ENCODE peak calls at places on chromosomes 2 and 18, in six cellular contexts. G is HepG2, A is H1, L is K562, O is SK-N-SH, Z is GM12878. I is an unnamed sample.

GRCh38 chr2:30367232-30368070 is 79.6 kb upstream of the LCLAT1 start:
- DNase-seq in Z (no peak), L (no peak), G (no peak), O (no peak), A (no peak), I (no peak)

GRCh38 chr18:22826726-22827125 is 106.4 kb upstream of the RBBP8 start:
- DNase-seq in A (no peak), O (no peak), G (no peak), Z (no peak), L (no peak), I (peak)

GRCh38 chr2:26952374-26952773 is 18.1 kb upstream of the MAPRE3 start:
- DNase-seq in G (no peak), Z (no peak), L (no peak), A (no peak), O (no peak), I (no peak)

GRCh38 chr2:71471276-71471675 is 17.9 kb downstream of the DYSF start:
- DNase-seq in Z (no peak), L (no peak), G (no peak), O (no peak), A (no peak), I (no peak)

GRCh38 chr2:216710531-216711282 is 15.4 kb upstream of the IGFBP5 start:
- DNase-seq in G (no peak), A (no peak), L (no peak), Z (no peak), O (no peak), I (no peak)

GRCh38 chr2:163735692-163736432 is at the start of gene FIGN:
- DNase-seq in L (peak), Z (no peak), G (peak), O (peak), A (peak), I (no peak)

GRCh38 chr2:102604754-102605153 is 14.6 kb upstream of the SLC9A2 start:
- DNase-seq in Z (no peak), O (no peak), G (no peak), L (no peak), A (no peak), I (peak)

GRCh38 chr2:170038734-170039133 is 139.2 kb upstream of the MYO3B start:
- DNase-seq in L (no peak), Z (no peak), G (no peak), A (no peak), O (no peak), I (no peak)

GRCh38 chr2:157302492-157303099 is 23.0 kb downstream of the ERMN start:
- DNase-seq in A (no peak), G (peak), O (peak), L (peak), Z (peak), I (peak)

GRCh38 chr18:12811191-12811950 is 72.7 kb downstream of the PTPN2 start:
- DNase-seq in Z (no peak), G (no peak), L (no peak), O (no peak), A (no peak), I (no peak)
- TF ChIP-seq GABPA in Z (no peak), G (no peak), L (no peak), O (no peak), A (no peak), I (no peak)

GRCh38 chr18:48902023-48902855 is 48.5 kb downstream of the SMAD7 start:
- DNase-seq in A (no peak), G (peak), L (peak), O (peak), Z (no peak), I (peak)
- TF ChIP-seq GABPA in A (no peak), G (peak), L (no peak), O (peak), Z (no peak), I (no peak)

GRCh38 chr2:237300755-237301154 is 113.2 kb downstream of the COL6A3 start:
- DNase-seq in Z (no peak), L (no peak), O (no peak), A (no peak), G (no peak), I (no peak)
- TF ChIP-seq GABPA in Z (no peak), L (no peak), O (no peak), A (no peak), G (no peak), I (no peak)

GRCh38 chr2:10398496-10398895 is 49.6 kb downstream of the ODC1 start:
- DNase-seq in A (no peak), O (no peak), G (no peak), Z (no peak), L (no peak), I (peak)
- TF ChIP-seq GABPA in A (no peak), O (no peak), G (no peak), Z (no peak), L (no peak), I (no peak)

GRCh38 chr2:174974131-174974530 is 31.1 kb downstream of the CHN1 start:
- DNase-seq in Z (no peak), G (no peak), L (no peak), O (no peak), A (no peak), I (no peak)

GRCh38 chr2:174969091-174969734 is 36.0 kb downstream of the CHN1 start:
- DNase-seq in A (no peak), L (no peak), Z (no peak), G (no peak), O (no peak), I (no peak)

GRCh38 chr2:174972924-174973323 is 32.3 kb downstream of the CHN1 start:
- DNase-seq in G (no peak), L (no peak), A (no peak), O (no peak), Z (no peak), I (no peak)

GRCh38 chr2:174970092-174970491 is 35.1 kb downstream of the CHN1 start:
- DNase-seq in L (no peak), O (no peak), G (no peak), A (no peak), Z (no peak), I (no peak)

DNA sequence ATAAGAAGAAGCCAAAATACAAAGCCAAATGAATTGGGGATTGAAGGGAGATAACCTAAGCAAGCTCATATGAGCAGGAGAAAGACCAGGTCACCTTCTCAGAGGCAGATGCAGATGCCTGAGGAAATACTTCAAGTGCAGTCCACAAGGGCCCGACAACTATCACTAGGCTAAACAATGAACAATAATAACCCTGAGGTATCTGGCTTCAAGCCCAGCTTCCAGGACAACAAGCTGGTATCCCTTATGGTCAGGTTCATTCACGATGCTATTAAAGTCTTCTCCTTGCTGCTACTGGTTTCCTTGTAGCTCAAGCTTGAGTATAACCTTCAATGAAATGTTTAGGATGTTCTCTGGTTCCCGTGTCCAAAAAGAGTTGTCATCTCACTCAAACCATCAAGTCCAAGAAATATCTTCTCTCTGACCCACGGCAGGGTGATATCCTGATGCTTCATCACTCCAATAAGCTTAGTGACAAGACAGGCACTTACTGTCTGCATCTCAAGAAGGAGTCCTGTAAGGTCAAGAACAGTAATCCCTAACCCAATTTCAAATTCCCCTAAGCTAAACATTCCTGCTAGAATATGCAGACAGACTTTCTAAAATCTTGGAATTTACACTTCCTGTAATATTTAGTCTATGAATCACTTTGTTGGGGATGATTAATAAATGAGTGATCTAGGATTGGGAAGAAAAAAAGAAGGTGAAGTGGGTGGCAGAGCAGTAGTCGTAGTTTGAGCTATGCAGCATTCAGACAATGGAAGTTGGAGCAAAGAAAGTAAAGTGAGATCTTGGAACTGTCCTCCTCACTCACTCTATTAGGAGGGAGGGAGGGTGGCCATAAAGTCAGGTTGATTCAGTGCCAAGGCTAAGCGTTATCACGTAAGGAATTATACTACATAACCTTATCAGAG is 33.1 kb downstream of the CHN1 start:
- DNase-seq in G (no peak), O (peak), A (no peak), Z (no peak), L (no peak), I (no peak)
- TF ChIP-seq GABPA in G (no peak), O (no peak), A (no peak), Z (no peak), L (no peak), I (no peak)

GRCh38 chr2:161019311-161019710 is 140.9 kb upstream of the TANK start:
- DNase-seq in Z (no peak), L (no peak), G (no peak), A (no peak), O (no peak), I (no peak)
- TF ChIP-seq GABPA in Z (no peak), L (no peak), G (no peak), A (no peak), O (no peak), I (no peak)

GRCh38 chr2:215421859-215422461 is 13.9 kb downstream of the FN1 start:
- DNase-seq in O (no peak), A (no peak), Z (no peak), G (no peak), L (peak), I (no peak)

GRCh38 chr2:215425021-215425782 is 10.7 kb downstream of the FN1 start:
- DNase-seq in A (no peak), L (no peak), G (no peak), O (no peak), Z (no peak), I (no peak)

GRCh38 chr2:215422676-215423075 is 13.2 kb downstream of the FN1 start:
- DNase-seq in G (no peak), Z (no peak), A (no peak), O (no peak), L (no peak), I (no peak)

GRCh38 chr2:215423928-215424540 is 11.8 kb downstream of the FN1 start:
- DNase-seq in G (no peak), A (no peak), O (no peak), L (no peak), Z (no peak), I (no peak)

GRCh38 chr2:215423234-215423633 is 12.6 kb downstream of the FN1 start:
- DNase-seq in Z (no peak), L (no peak), O (no peak), A (no peak), G (no peak), I (no peak)
- TF ChIP-seq GABPA in Z (no peak), L (no peak), O (no peak), A (no peak), G (no peak), I (no peak)

GRCh38 chr18:35533916-35534315 is 36.2 kb upstream of the INO80C start:
- DNase-seq in A (no peak), O (no peak), L (no peak), G (no peak), Z (no peak), I (no peak)

GRCh38 chr18:35535297-35535696 is 37.5 kb upstream of the INO80C start:
- DNase-seq in O (no peak), Z (no peak), L (no peak), A (no peak), G (no peak), I (no peak)
- TF ChIP-seq GABPA in O (no peak), Z (no peak), L (no peak), A (no peak), G (no peak), I (no peak)

GRCh38 chr2:206443735-206444527 is 599 bp downstream of the ADAM23 start:
- DNase-seq in L (no peak), O (peak), A (peak), Z (no peak), G (no peak), I (no peak)
- TF ChIP-seq GABPA in L (no peak), O (no peak), A (no peak), Z (no peak), G (no peak), I (no peak)

GRCh38 chr2:113976277-113976928 is 86.5 kb downstream of the ACTR3 start:
- DNase-seq in L (no peak), O (no peak), G (no peak), A (no peak), Z (no peak), I (peak)

GRCh38 chr2:113977060-113977659 is 87.3 kb downstream of the ACTR3 start:
- DNase-seq in O (no peak), Z (no peak), A (no peak), L (no peak), G (no peak), I (no peak)

GRCh38 chr2:113979172-113980128 is 89.6 kb downstream of the ACTR3 start:
- DNase-seq in Z (no peak), A (peak), L (no peak), G (no peak), O (peak), I (no peak)

GRCh38 chr2:113977660-113978523 is 88.0 kb downstream of the ACTR3 start:
- DNase-seq in A (no peak), L (no peak), G (peak), Z (no peak), O (no peak), I (peak)

GRCh38 chr2:113978524-113979171 is 88.8 kb downstream of the ACTR3 start:
- DNase-seq in A (no peak), G (no peak), Z (no peak), L (no peak), O (no peak), I (no peak)
- TF ChIP-seq GABPA in A (no peak), G (no peak), Z (no peak), L (no peak), O (no peak), I (no peak)